ENCODE peak calls at places on chromosomes 5 and 9, in ten cellular contexts. W is HCT116, G is neuronal stem cell, S is DND-41, F is neural progenitor cell, M is GM23248, E is IMR-90, O is GM12878, C is mammary epithelial cell, D is GM23338. A is an unnamed sample.

GRCh38 chr9:116704470-116704869 is 17.4 kb downstream of the TRIM32 start:
- DNase-seq in W (no peak), G (no peak), S (no peak), F (no peak), M (no peak), E (no peak), O (no peak), C (no peak), D (no peak), A (no peak)

GRCh38 chr5:59483971-59484472 is 409.5 kb downstream of the PDE4D start:
- DNase-seq in W (no peak), G (no peak), S (no peak), F (no peak), M (peak; percentile 6), E (peak; percentile 11), O (no peak), C (peak; percentile 68), D (peak; percentile 55), A (no peak)

GRCh38 chr9:15333376-15333881 is 26.4 kb upstream of the TTC39B start:
- DNase-seq in W (no peak), G (no peak), S (no peak), F (no peak), M (no peak), E (no peak), O (no peak), C (no peak), D (no peak), A (peak; percentile 67)

GRCh38 chr9:107138261-107138992 is 144.7 kb upstream of the RAD23B start:
- DNase-seq in W (no peak), G (no peak), S (no peak), F (no peak), M (peak; percentile 32), E (no peak), O (no peak), C (peak; percentile 15), D (no peak), A (no peak)

GRCh38 chr9:18542837-18543405 is 69.0 kb downstream of the ADAMTSL1 start:
- DNase-seq in W (no peak), G (no peak), S (no peak), F (no peak), M (peak; percentile 70), E (peak; percentile 51), O (no peak), C (peak; percentile 32), D (no peak), A (peak; percentile 36)

GRCh38 chr9:111945216-111945615 is 48.6 kb downstream of the UGCG start:
- DNase-seq in W (no peak), G (no peak), S (no peak), F (no peak), M (peak; percentile 69), E (peak; percentile 83), O (peak; percentile 65), C (no peak), D (no peak), A (peak; percentile 46)

GRCh38 chr9:2427016-2427891 is 194.3 kb upstream of the VLDLR start:
- DNase-seq in W (no peak), G (no peak), S (no peak), F (no peak), M (peak; percentile 5), E (no peak), O (no peak), C (peak; percentile 28), D (no peak), A (no peak)

GRCh38 chr9:91150273-91151013 is 211.3 kb downstream of the AUH start:
- DNase-seq in W (no peak), G (no peak), S (no peak), F (no peak), M (no peak), E (no peak), O (no peak), C (no peak), D (no peak), A (no peak)

GRCh38 chr5:84274585-84275468 is 109.9 kb downstream of the EDIL3 start:
- DNase-seq in W (peak; percentile 26), G (peak; percentile 4), S (peak; percentile 19), F (peak; percentile 61), M (peak; percentile 53), E (peak; percentile 28), O (no peak), C (peak; percentile 14), D (peak; percentile 79), A (no peak)

GRCh38 chr5:123095694-123096120 is 6.7 kb downstream of the PRDM6 start:
- DNase-seq in W (no peak), G (no peak), S (no peak), F (no peak), M (no peak), E (no peak), O (no peak), C (no peak), D (no peak), A (peak; percentile 53)

GRCh38 chr5:123097871-123098735 is 9.1 kb downstream of the PRDM6 start:
- DNase-seq in W (no peak), G (no peak), S (no peak), F (peak; percentile 48), M (no peak), E (no peak), O (no peak), C (no peak), D (peak; percentile 44), A (peak; percentile 81)

GRCh38 chr5:123097483-123097870 is 8.4 kb downstream of the PRDM6 start:
- DNase-seq in W (no peak), G (no peak), S (no peak), F (no peak), M (no peak), E (no peak), O (no peak), C (no peak), D (no peak), A (peak; percentile 74)

GRCh38 chr5:123099514-123100151 is 10.6 kb downstream of the PRDM6 start:
- DNase-seq in W (peak; percentile 12), G (no peak), S (no peak), F (peak; percentile 84), M (no peak), E (no peak), O (no peak), C (no peak), D (peak; percentile 78), A (peak; percentile 77)

DNA sequence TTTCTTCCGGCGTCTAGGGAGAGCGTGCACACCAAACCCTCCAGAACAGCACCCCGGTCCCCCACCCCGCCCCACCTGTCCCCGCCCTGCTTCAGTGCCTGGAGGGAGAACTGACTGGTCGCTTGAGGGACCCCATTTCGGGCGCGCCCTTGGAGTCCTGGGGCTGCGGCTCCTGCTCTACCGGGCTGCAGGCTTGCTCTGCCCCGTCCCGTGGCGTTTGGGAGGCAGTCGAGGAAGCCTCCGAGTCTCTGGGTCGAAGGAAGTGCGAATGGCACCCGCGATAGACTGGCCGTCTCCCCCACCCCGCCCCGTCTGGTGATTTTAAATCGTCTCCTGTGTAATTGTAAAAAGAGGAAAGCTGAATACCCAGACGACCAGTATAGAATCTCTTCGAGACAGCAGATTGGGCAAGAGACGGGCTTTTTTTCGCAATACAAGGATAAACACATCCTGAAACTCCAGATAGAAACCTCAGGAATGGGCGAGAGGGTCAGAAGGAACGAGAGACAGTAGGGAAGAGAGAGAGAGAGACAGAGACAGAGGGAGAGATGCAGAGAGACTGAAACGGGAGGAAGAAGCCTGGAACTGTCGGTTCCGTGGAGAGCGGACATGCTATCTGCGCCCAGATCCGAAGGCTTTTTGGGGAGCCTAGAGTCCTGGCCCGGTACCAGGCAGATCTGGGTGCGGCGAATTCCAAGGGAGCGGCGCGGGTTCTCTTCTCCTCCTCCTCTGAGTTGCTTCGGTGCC is 9.9 kb downstream of the PRDM6 start:
- DNase-seq in W (no peak), G (no peak), S (no peak), F (peak; percentile 29), M (no peak), E (no peak), O (no peak), C (no peak), D (peak; percentile 34), A (peak; percentile 94)
- H3K4me3 ChIP-seq in W (peak overlapping the region; percentile 8), G (no peak overlapping the region), S (no peak overlapping the region), F (peak overlapping the region; percentile 41), M (no peak overlapping the region), E (no peak overlapping the region), O (no peak overlapping the region), C (peak overlapping the region; percentile 35), D (peak overlapping the region; percentile 66), A (peak overlapping the region; percentile 74)

DNA sequence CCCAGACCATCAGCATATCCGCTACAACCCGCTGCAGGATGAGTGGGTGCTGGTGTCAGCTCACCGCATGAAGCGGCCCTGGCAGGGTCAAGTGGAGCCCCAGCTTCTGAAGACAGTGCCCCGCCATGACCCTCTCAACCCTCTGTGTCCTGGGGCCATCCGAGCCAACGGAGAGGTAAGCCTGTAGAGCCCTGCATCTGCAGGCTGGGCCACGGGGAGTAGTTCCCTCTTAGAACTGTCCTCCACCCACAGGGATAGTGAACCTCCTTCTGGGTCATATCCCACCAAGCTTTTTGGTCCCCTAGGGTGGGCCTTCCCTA is 569 bp downstream of the GALT start:
- DNase-seq in W (no peak), G (no peak), S (no peak), F (no peak), M (no peak), E (no peak), O (no peak), C (no peak), D (no peak), A (no peak)
- H3K4me2 ChIP-seq in W (peak overlapping the region; percentile 87), G (peak overlapping the region; percentile 89), S (peak overlapping the region; percentile 98), F (peak overlapping the region; percentile 97), M (peak overlapping the region; percentile 80), E (peak overlapping the region; percentile 89), O (peak overlapping the region; percentile 99), C (peak overlapping the region; percentile 97), D (peak overlapping the region; percentile 94), A (peak overlapping the region; percentile 86)

DNA sequence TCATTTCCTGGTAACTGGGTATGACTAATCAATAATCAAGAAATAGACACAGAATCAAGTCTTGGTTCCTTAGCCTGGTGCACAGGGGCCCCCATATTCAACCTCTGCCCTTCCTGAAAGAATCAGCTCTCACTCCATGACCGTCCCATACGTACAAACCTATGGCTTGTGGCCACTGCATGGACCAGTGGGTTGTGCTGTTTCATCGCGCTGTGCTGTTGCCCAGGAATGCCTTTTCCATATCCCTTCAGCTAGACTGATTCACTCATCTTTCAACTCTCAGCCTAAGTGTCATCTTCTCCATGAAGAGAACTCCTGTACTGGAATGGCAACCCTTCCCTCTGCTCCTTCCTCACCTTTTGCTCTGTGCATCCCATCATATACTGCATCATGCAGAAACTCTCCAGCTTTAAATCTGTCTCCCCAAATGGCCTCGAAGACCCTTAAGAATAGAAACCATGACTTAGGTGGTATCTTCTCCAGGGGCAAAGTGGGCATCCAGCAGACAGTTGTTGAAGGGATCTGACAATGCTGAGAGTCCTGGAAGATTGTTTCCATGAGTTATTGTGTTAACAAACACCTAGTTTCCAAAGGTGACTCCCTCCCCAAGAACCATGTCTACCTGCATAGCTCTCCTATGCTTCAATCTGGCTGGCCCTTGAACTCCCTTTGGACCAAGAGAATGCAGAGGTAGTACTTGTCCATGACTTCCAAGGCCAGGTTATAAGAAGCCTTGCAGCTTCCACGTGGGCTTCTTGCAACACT is 180.8 kb downstream of the ACTL7B start:
- DNase-seq in W (no peak), G (no peak), S (no peak), F (no peak), M (no peak), E (no peak), O (no peak), C (no peak), D (no peak), A (no peak)
- H3K4me3 ChIP-seq in W (no peak overlapping the region), G (no peak overlapping the region), S (no peak overlapping the region), F (no peak overlapping the region), M (no peak overlapping the region), E (no peak overlapping the region), O (no peak overlapping the region), C (no peak overlapping the region), D (no peak overlapping the region), A (no peak overlapping the region)

DNA sequence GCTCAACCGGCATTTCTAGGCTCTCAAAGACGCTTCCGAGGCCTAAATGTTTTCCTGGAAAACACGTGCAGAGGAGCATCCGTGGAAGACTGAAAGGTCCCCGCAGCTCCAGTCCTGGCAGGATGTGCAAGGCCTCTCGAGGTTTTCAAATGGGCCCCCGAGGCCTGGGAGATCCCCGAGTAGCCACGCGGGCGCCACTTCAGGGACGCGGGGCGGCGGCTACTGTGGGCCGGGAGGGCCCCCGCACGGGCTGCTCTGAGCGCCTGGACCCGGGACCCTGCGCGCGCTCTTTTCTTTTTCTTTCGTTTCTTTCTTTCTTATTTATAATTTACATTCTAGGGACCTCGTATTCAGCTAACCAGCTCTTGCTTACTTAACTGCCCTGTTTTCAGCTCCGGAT is 4.3 kb upstream of the IRX2 start:
- DNase-seq in W (no peak), G (no peak), S (peak; percentile 23), F (peak; percentile 30), M (peak; percentile 71), E (no peak), O (no peak), C (peak; percentile 7), D (no peak), A (no peak)
- H3K4me2 ChIP-seq in W (no peak overlapping the region), G (peak overlapping the region; percentile 100), S (peak overlapping the region; percentile 47), F (peak overlapping the region; percentile 87), M (peak overlapping the region; percentile 87), E (no peak overlapping the region), O (no peak overlapping the region), C (peak overlapping the region; percentile 82), D (peak overlapping the region; percentile 72), A (peak overlapping the region; percentile 89)